ENCODE peak calls at places on chromosomes 5 and 9, in six cellular contexts. V is CD4-positive, alpha-beta memory T cell; R is HT1080; X is HepG2; D is esophagus squamous epithelium; M is fibroblast of the aortic adventitia. I is an unnamed sample.

GRCh38 chr5:82150562-82150961 is 127.6 kb downstream of the RPS23 start:
- DNase-seq in M (no peak), X (no peak), R (no peak), V (no peak), D (no peak), I (no peak)

GRCh38 chr9:133666845-133667244 is 30.7 kb downstream of the DBH start:
- DNase-seq in R (no peak), M (no peak), V (no peak), D (no peak), X (no peak), I (no peak)

GRCh38 chr9:137828527-137829259 is 48.9 kb upstream of the CACNA1B start:
- DNase-seq in R (peak), D (no peak), X (no peak), M (peak), V (no peak), I (peak)

GRCh38 chr5:10329808-10330481 is 22.2 kb upstream of the CMBL start:
- DNase-seq in M (peak), D (no peak), R (no peak), X (no peak), V (no peak), I (no peak)

GRCh38 chr9:136110082-136111061 is 8.3 kb downstream of the TMEM250 start:
- DNase-seq in M (peak), D (no peak), X (no peak), V (peak), R (no peak), I (no peak)

GRCh38 chr9:93343663-93344062 is 107.8 kb upstream of the FAM120A start:
- DNase-seq in D (no peak), V (no peak), R (no peak), M (no peak), X (no peak), I (no peak)

GRCh38 chr9:70480405-70480980 is 66.0 kb upstream of the KLF9 start:
- DNase-seq in V (no peak), M (peak), R (no peak), D (no peak), X (no peak), I (no peak)

GRCh38 chr5:170151105-170151831 is 45.6 kb downstream of the FOXI1 start:
- DNase-seq in X (peak), V (no peak), R (peak), M (peak), D (no peak), I (no peak)

GRCh38 chr9:38482918-38483592 is 58.8 kb upstream of the IGFBPL1 start:
- DNase-seq in M (no peak), D (no peak), R (no peak), X (no peak), V (no peak), I (no peak)

GRCh38 chr9:130296783-130297055 is 31.2 kb downstream of the HMCN2 start:
- DNase-seq in D (no peak), X (no peak), M (no peak), R (no peak), V (no peak), I (no peak)

GRCh38 chr9:128006360-128007024 is 25.7 kb upstream of the EEIG1 start:
- DNase-seq in V (no peak), M (peak), D (no peak), X (no peak), R (peak), I (no peak)

GRCh38 chr5:58183078-58183885 is 276.6 kb downstream of the PLK2 start:
- DNase-seq in M (no peak), R (no peak), X (no peak), V (no peak), D (no peak), I (no peak)

GRCh38 chr5:150124111-150124557 is 31.5 kb downstream of the PDGFRB start:
- DNase-seq in D (no peak), R (no peak), V (no peak), M (no peak), X (no peak), I (no peak)

GRCh38 chr9:84781431-84781830 is 111.9 kb downstream of the NTRK2 start:
- DNase-seq in D (no peak), R (peak), V (no peak), X (peak), M (peak), I (no peak)

GRCh38 chr5:177129206-177129605 is 4.4 kb upstream of the NSD1 start:
- DNase-seq in V (no peak), R (no peak), X (no peak), M (no peak), D (no peak), I (no peak)

GRCh38 chr5:96336351-96336985 is 96.6 kb downstream of the PCSK1 start:
- DNase-seq in X (peak), V (peak), D (no peak), R (peak), M (peak), I (peak)

GRCh38 chr9:68546596-68547390 is 6.1 kb upstream of the TMEM252 start:
- DNase-seq in M (no peak), V (no peak), X (peak), D (no peak), R (no peak), I (no peak)

GRCh38 chr5:179275941-179276837 is 69.1 kb downstream of the ADAMTS2 start:
- DNase-seq in R (peak), M (peak), X (peak), D (no peak), V (no peak), I (no peak)